ENCODE peak calls at places on chromosomes 5 and 9, in nine cellular contexts. One of them, this sample, is unnamed.

GRCh38 chr9:76895186-76895585 is 10.7 kb downstream of the PRUNE2 start:
- DNase-seq in neural progenitor cell: no peak
- DNase-seq in vagina: no peak
- DNase-seq in MM.1S: no peak
- DNase-seq in heart right ventricle: no peak
- DNase-seq in tibial artery: peak; percentile 78
- DNase-seq in body of pancreas: no peak
- DNase-seq in mammary epithelial cell: no peak
- DNase-seq in GM20000: no peak
- DNase-seq in this sample: no peak

GRCh38 chr9:6106576-6107339 is 91.3 kb upstream of the RANBP6 start:
- DNase-seq in heart right ventricle: no peak
- DNase-seq in neural progenitor cell: peak; percentile 65
- DNase-seq in tibial artery: no peak
- DNase-seq in MM.1S: peak; percentile 90
- DNase-seq in body of pancreas: peak; percentile 26
- DNase-seq in GM20000: peak; percentile 50
- DNase-seq in vagina: no peak
- DNase-seq in mammary epithelial cell: peak; percentile 70
- DNase-seq in this sample: peak; percentile 47

GRCh38 chr9:88710449-88710848 is 175.5 kb downstream of the NXNL2 start:
- DNase-seq in MM.1S: no peak
- DNase-seq in vagina: no peak
- DNase-seq in tibial artery: no peak
- DNase-seq in heart right ventricle: no peak
- DNase-seq in body of pancreas: no peak
- DNase-seq in mammary epithelial cell: no peak
- DNase-seq in GM20000: no peak
- DNase-seq in neural progenitor cell: no peak
- DNase-seq in this sample: no peak

GRCh38 chr5:20369151-20369550 is 381.2 kb upstream of the CDH18 start:
- DNase-seq in neural progenitor cell: no peak
- DNase-seq in body of pancreas: no peak
- DNase-seq in GM20000: no peak
- DNase-seq in tibial artery: no peak
- DNase-seq in MM.1S: no peak
- DNase-seq in vagina: no peak
- DNase-seq in mammary epithelial cell: no peak
- DNase-seq in heart right ventricle: no peak
- DNase-seq in this sample: no peak

GRCh38 chr5:109347252-109347888 is 62.4 kb downstream of the PJA2 start:
- DNase-seq in neural progenitor cell: no peak
- DNase-seq in heart right ventricle: no peak
- DNase-seq in vagina: no peak
- DNase-seq in tibial artery: no peak
- DNase-seq in mammary epithelial cell: no peak
- DNase-seq in GM20000: no peak
- DNase-seq in MM.1S: no peak
- DNase-seq in body of pancreas: no peak
- DNase-seq in this sample: no peak

GRCh38 chr5:132417010-132417439 is 47.5 kb downstream of the SLC22A5 start:
- DNase-seq in tibial artery: no peak
- DNase-seq in neural progenitor cell: no peak
- DNase-seq in body of pancreas: no peak
- DNase-seq in heart right ventricle: peak; percentile 57
- DNase-seq in vagina: peak; percentile 81
- DNase-seq in GM20000: no peak
- DNase-seq in MM.1S: no peak
- DNase-seq in mammary epithelial cell: no peak
- DNase-seq in this sample: no peak

GRCh38 chr5:168876419-168876818 is 297.3 kb upstream of the PANK3 start:
- DNase-seq in MM.1S: no peak
- DNase-seq in GM20000: no peak
- DNase-seq in vagina: no peak
- DNase-seq in mammary epithelial cell: no peak
- DNase-seq in heart right ventricle: no peak
- DNase-seq in neural progenitor cell: no peak
- DNase-seq in body of pancreas: no peak
- DNase-seq in tibial artery: no peak
- DNase-seq in this sample: no peak

GRCh38 chr5:148290271-148291195 is 21.7 kb upstream of the SPINK7 start:
- DNase-seq in neural progenitor cell: peak; percentile 57
- DNase-seq in GM20000: no peak
- DNase-seq in MM.1S: peak; percentile 13
- DNase-seq in mammary epithelial cell: peak; percentile 32
- DNase-seq in vagina: no peak
- DNase-seq in tibial artery: no peak
- DNase-seq in heart right ventricle: no peak
- DNase-seq in body of pancreas: no peak
- DNase-seq in this sample: peak; percentile 12

DNA sequence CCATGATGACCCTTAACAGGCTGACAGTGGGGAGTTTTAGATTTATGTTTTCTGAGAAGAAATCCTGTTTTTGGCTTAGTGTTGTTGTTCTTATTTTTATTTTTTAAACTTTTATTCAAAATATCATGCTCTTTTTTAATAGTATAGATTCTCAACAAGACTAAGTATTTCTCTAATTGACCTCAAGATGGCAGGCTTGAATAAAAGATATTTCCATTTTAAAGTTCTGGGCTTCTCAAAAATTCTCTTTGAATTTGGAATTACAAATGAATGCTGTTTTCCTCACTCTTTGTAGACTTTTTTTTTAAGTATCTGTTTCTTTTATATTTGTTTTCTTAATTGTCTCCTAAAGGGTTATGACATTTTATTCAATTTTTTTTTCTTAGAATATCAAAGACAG is 50.0 kb upstream of the SH3GL2 start:
- DNase-seq in vagina: no peak
- DNase-seq in mammary epithelial cell: no peak
- DNase-seq in tibial artery: no peak
- DNase-seq in heart right ventricle: no peak
- DNase-seq in GM20000: no peak
- DNase-seq in neural progenitor cell: peak; percentile 22
- DNase-seq in body of pancreas: no peak
- DNase-seq in MM.1S: no peak
- DNase-seq in this sample: no peak
- TF ChIP-seq CTCF in vagina: no peak
- TF ChIP-seq CTCF in mammary epithelial cell: peak; percentile 16
- TF ChIP-seq CTCF in tibial artery: no peak
- TF ChIP-seq CTCF in heart right ventricle: peak; percentile 31
- TF ChIP-seq CTCF in GM20000: no peak
- TF ChIP-seq CTCF in neural progenitor cell: peak; percentile 61
- TF ChIP-seq CTCF in body of pancreas: no peak
- TF ChIP-seq CTCF in MM.1S: peak; percentile 18
- TF ChIP-seq CTCF in this sample: no peak

GRCh38 chr9:127522727-127523126 is 71.4 kb downstream of the LRSAM1 start:
- DNase-seq in heart right ventricle: no peak
- DNase-seq in neural progenitor cell: no peak
- DNase-seq in body of pancreas: no peak
- DNase-seq in GM20000: no peak
- DNase-seq in MM.1S: no peak
- DNase-seq in tibial artery: no peak
- DNase-seq in vagina: no peak
- DNase-seq in mammary epithelial cell: peak; percentile 79
- DNase-seq in this sample: no peak

GRCh38 chr9:127520941-127521918 is 69.9 kb downstream of the LRSAM1 start:
- DNase-seq in vagina: no peak
- DNase-seq in tibial artery: no peak
- DNase-seq in MM.1S: no peak
- DNase-seq in neural progenitor cell: no peak
- DNase-seq in body of pancreas: no peak
- DNase-seq in heart right ventricle: no peak
- DNase-seq in GM20000: no peak
- DNase-seq in mammary epithelial cell: no peak
- DNase-seq in this sample: no peak

GRCh38 chr9:127524373-127524772 is 73.1 kb downstream of the LRSAM1 start:
- DNase-seq in GM20000: no peak
- DNase-seq in mammary epithelial cell: no peak
- DNase-seq in neural progenitor cell: peak; percentile 64
- DNase-seq in body of pancreas: no peak
- DNase-seq in heart right ventricle: no peak
- DNase-seq in MM.1S: no peak
- DNase-seq in vagina: no peak
- DNase-seq in tibial artery: no peak
- DNase-seq in this sample: no peak

GRCh38 chr9:127521919-127522304 is 70.6 kb downstream of the LRSAM1 start:
- DNase-seq in GM20000: no peak
- DNase-seq in MM.1S: no peak
- DNase-seq in mammary epithelial cell: peak; percentile 63
- DNase-seq in heart right ventricle: peak; percentile 63
- DNase-seq in vagina: no peak
- DNase-seq in neural progenitor cell: no peak
- DNase-seq in body of pancreas: peak; percentile 72
- DNase-seq in tibial artery: no peak
- DNase-seq in this sample: no peak

DNA sequence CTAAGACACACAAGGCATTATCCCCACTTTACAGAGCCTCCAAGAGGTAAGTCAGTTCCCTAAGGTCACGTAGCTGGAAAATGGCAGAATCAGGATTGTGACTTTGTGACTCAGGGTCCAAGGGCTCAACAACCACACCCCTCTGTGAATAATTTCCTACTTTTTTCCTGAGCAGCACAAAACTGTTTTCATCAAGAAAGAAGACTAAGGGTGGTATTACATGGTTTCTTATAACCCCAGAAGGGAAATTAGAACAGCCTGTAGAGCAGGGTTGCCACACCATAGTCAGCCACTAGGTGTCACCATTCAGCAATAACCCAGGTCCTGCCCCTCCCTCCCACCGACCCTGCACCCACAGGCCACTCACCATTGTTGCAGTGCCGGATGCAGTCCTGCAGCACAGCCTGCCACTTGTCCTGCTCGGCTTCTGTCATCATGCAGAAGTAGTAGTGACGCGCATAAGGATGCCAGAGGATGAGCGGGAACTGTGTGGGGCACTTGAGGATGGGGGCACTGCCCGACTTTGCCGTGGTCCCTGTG is 72.1 kb downstream of the LRSAM1 start:
- DNase-seq in neural progenitor cell: no peak
- DNase-seq in mammary epithelial cell: no peak
- DNase-seq in body of pancreas: no peak
- DNase-seq in vagina: no peak
- DNase-seq in tibial artery: no peak
- DNase-seq in MM.1S: no peak
- DNase-seq in GM20000: no peak
- DNase-seq in heart right ventricle: no peak
- DNase-seq in this sample: no peak
- TF ChIP-seq CTCF in neural progenitor cell: peak; percentile 59
- TF ChIP-seq CTCF in mammary epithelial cell: peak; percentile 76
- TF ChIP-seq CTCF in body of pancreas: peak; percentile 35
- TF ChIP-seq CTCF in vagina: no peak
- TF ChIP-seq CTCF in tibial artery: peak; percentile 14
- TF ChIP-seq CTCF in MM.1S: peak; percentile 47
- TF ChIP-seq CTCF in GM20000: no peak
- TF ChIP-seq CTCF in heart right ventricle: peak; percentile 32
- TF ChIP-seq CTCF in this sample: peak; percentile 19

GRCh38 chr5:23352437-23352836 is 155.0 kb upstream of the PRDM9 start:
- DNase-seq in neural progenitor cell: peak; percentile 60
- DNase-seq in mammary epithelial cell: peak; percentile 5
- DNase-seq in tibial artery: no peak
- DNase-seq in body of pancreas: no peak
- DNase-seq in GM20000: no peak
- DNase-seq in vagina: no peak
- DNase-seq in MM.1S: no peak
- DNase-seq in heart right ventricle: no peak
- DNase-seq in this sample: no peak
- TF ChIP-seq CTCF in neural progenitor cell: peak; percentile 57
- TF ChIP-seq CTCF in mammary epithelial cell: peak; percentile 32
- TF ChIP-seq CTCF in tibial artery: no peak
- TF ChIP-seq CTCF in body of pancreas: peak; percentile 9
- TF ChIP-seq CTCF in GM20000: no peak
- TF ChIP-seq CTCF in vagina: no peak
- TF ChIP-seq CTCF in MM.1S: no peak
- TF ChIP-seq CTCF in heart right ventricle: peak; percentile 37
- TF ChIP-seq CTCF in this sample: no peak

GRCh38 chr9:14652729-14653377 is 40.4 kb downstream of the ZDHHC21 start:
- DNase-seq in mammary epithelial cell: peak; percentile 3
- DNase-seq in tibial artery: no peak
- DNase-seq in neural progenitor cell: peak; percentile 43
- DNase-seq in body of pancreas: peak; percentile 28
- DNase-seq in heart right ventricle: no peak
- DNase-seq in MM.1S: no peak
- DNase-seq in vagina: no peak
- DNase-seq in GM20000: no peak
- DNase-seq in this sample: no peak
- TF ChIP-seq CTCF in mammary epithelial cell: peak; percentile 25
- TF ChIP-seq CTCF in tibial artery: no peak
- TF ChIP-seq CTCF in neural progenitor cell: peak; percentile 77
- TF ChIP-seq CTCF in body of pancreas: peak; percentile 53
- TF ChIP-seq CTCF in heart right ventricle: peak; percentile 49
- TF ChIP-seq CTCF in MM.1S: peak; percentile 43
- TF ChIP-seq CTCF in vagina: no peak
- TF ChIP-seq CTCF in GM20000: peak; percentile 5
- TF ChIP-seq CTCF in this sample: no peak

DNA sequence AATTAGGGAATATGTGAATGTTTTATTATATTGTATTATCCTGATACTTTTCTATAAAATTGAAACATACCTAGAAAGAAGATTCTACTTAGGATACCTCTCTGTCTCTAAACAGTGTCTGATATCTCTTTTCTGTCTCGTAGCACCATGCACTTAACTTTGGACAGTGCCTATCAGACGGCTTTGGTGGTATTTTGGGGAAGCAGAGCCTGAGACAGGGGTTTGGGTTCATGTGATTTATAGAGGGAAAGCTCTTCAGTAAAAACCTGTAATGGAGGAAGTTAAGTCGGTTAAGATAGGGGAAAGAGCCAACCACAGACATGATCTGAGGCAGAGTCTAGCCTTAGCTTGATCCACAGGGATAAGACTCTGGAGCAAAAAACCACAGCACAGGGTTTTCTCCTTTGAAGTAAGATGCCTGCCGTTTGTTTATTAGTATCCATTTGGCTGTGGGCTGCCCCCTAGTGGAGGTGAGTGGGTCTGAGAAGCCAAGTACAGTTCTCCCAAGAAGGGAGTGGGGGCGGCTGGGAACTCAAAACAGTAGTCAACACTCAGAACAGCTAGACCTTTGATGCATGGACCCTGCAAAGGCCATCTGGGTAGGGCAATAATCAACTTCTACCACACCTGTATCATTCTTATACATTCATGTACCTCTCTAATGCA is 141.2 kb upstream of the ASTN2 start:
- DNase-seq in mammary epithelial cell: peak; percentile 40
- DNase-seq in vagina: no peak
- DNase-seq in tibial artery: no peak
- DNase-seq in body of pancreas: peak; percentile 89
- DNase-seq in GM20000: peak; percentile 49
- DNase-seq in neural progenitor cell: peak; percentile 70
- DNase-seq in heart right ventricle: peak; percentile 17
- DNase-seq in MM.1S: peak; percentile 52
- DNase-seq in this sample: peak; percentile 52
- TF ChIP-seq CTCF in mammary epithelial cell: peak; percentile 77
- TF ChIP-seq CTCF in vagina: no peak
- TF ChIP-seq CTCF in tibial artery: no peak
- TF ChIP-seq CTCF in body of pancreas: peak; percentile 64
- TF ChIP-seq CTCF in GM20000: peak; percentile 65
- TF ChIP-seq CTCF in neural progenitor cell: peak; percentile 74
- TF ChIP-seq CTCF in heart right ventricle: peak; percentile 56
- TF ChIP-seq CTCF in MM.1S: peak; percentile 62
- TF ChIP-seq CTCF in this sample: peak; percentile 58

GRCh38 chr5:167582263-167582662 is 709.2 kb upstream of the WWC1 start:
- DNase-seq in GM20000: no peak
- DNase-seq in MM.1S: no peak
- DNase-seq in neural progenitor cell: no peak
- DNase-seq in mammary epithelial cell: peak; percentile 10
- DNase-seq in heart right ventricle: no peak
- DNase-seq in body of pancreas: no peak
- DNase-seq in vagina: no peak
- DNase-seq in tibial artery: no peak
- DNase-seq in this sample: no peak
- TF ChIP-seq CTCF in GM20000: no peak
- TF ChIP-seq CTCF in MM.1S: peak; percentile 37
- TF ChIP-seq CTCF in neural progenitor cell: no peak
- TF ChIP-seq CTCF in mammary epithelial cell: peak; percentile 29
- TF ChIP-seq CTCF in heart right ventricle: no peak
- TF ChIP-seq CTCF in body of pancreas: no peak
- TF ChIP-seq CTCF in vagina: no peak
- TF ChIP-seq CTCF in tibial artery: no peak
- TF ChIP-seq CTCF in this sample: peak; percentile 8